ENCODE peak calls at places on chromosomes 11 and 22, in seven cellular contexts. N is Ammon's horn; A is suprapubic skin; B is ovary; Y is activated naive CD8-positive, alpha-beta T cell treated with anti-CD3 and anti-CD28 coated beads, Interleukin-2, amount 50 U/mL, for 24 hours; J is body of pancreas; U is heart right ventricle. X is an unnamed sample.

GRCh38 chr11:44305643-44306468 is 4.1 kb downstream of the ALX4 start:
- DNase-seq in N (no peak), A (no peak), B (no peak), Y (peak; percentile 34), J (peak; percentile 29), U (no peak), X (no peak)

GRCh38 chr11:130246719-130247118 is 68.0 kb downstream of the ZBTB44 start:
- DNase-seq in N (no peak), A (no peak), B (no peak), Y (no peak), J (no peak), U (no peak), X (no peak)

GRCh38 chr11:132586801-132587200 is 945.5 kb downstream of the OPCML start:
- DNase-seq in N (peak; percentile 21), A (no peak), B (no peak), Y (no peak), J (no peak), U (no peak), X (peak; percentile 99)

GRCh38 chr11:75655619-75656018 is 13.2 kb downstream of the MAP6 start:
- DNase-seq in N (no peak), A (no peak), B (no peak), Y (no peak), J (no peak), U (no peak), X (no peak)

GRCh38 chr11:70569173-70569890 is 171.0 kb downstream of the CTTN start:
- DNase-seq in N (no peak), A (no peak), B (no peak), Y (no peak), J (no peak), U (no peak), X (no peak)

GRCh38 chr11:130861902-130862552 is 54.3 kb downstream of the SNX19 start:
- DNase-seq in N (peak; percentile 95), A (peak; percentile 97), B (peak; percentile 95), Y (peak; percentile 88), J (peak; percentile 92), U (peak; percentile 91), X (peak; percentile 93)

GRCh38 chr11:61293869-61294716 is 1.0 kb downstream of the VWCE start:
- DNase-seq in N (no peak), A (no peak), B (peak; percentile 84), Y (peak; percentile 71), J (peak; percentile 33), U (peak; percentile 42), X (peak; percentile 42)

GRCh38 chr22:47203554-47203991 is 441.1 kb downstream of the TBC1D22A start:
- DNase-seq in N (no peak), A (peak; percentile 76), B (peak; percentile 79), Y (no peak), J (peak; percentile 16), U (no peak), X (no peak)

GRCh38 chr22:46801331-46801811 is 38.9 kb downstream of the TBC1D22A start:
- DNase-seq in N (no peak), A (no peak), B (no peak), Y (no peak), J (no peak), U (no peak), X (no peak)

GRCh38 chr22:33018232-33018864 is 39.8 kb downstream of the SYN3 start:
- DNase-seq in N (peak; percentile 70), A (no peak), B (no peak), Y (peak; percentile 55), J (peak; percentile 56), U (peak; percentile 47), X (peak; percentile 29)

GRCh38 chr11:8354622-8355417 is 91.1 kb upstream of the LMO1 start:
- DNase-seq in N (peak; percentile 51), A (no peak), B (no peak), Y (no peak), J (no peak), U (no peak), X (peak; percentile 30)